ENCODE peak calls at places on chromosomes 2 and 18, in four cellular contexts. C, O, U and N are unnamed samples.

GRCh38 chr18:64094210-64094609 is 54.7 kb downstream of the LINC00305 start:
- DNase-seq in C (no peak), O (no peak), U (no peak), N (no peak)

GRCh38 chr2:169768262-169768995 is 30.2 kb upstream of the SSB start:
- DNase-seq in C (no peak), O (peak), U (peak), N (peak)

GRCh38 chr2:25268136-25268535 is 73.6 kb downstream of the DNMT3A start:
- DNase-seq in C (no peak), O (no peak), U (no peak), N (no peak)

GRCh38 chr2:239396881-239397681 is 3.7 kb downstream of the HDAC4 start:
- DNase-seq in C (no peak), O (peak), U (peak), N (peak)

GRCh38 chr2:57899898-57900297 is 146.7 kb upstream of the VRK2 start:
- DNase-seq in C (no peak), O (no peak), U (no peak), N (no peak)

GRCh38 chr2:23687713-23688112 is 239.2 kb downstream of the ATAD2B start:
- DNase-seq in C (no peak), O (no peak), U (no peak), N (no peak)

GRCh38 chr2:216216951-216217903 is 108.1 kb downstream of the XRCC5 start:
- DNase-seq in C (peak), O (no peak), U (no peak), N (no peak)

GRCh38 chr18:13268035-13268700 is 49.6 kb downstream of the LDLRAD4 start:
- DNase-seq in C (no peak), O (peak), U (no peak), N (no peak)

GRCh38 chr18:62781893-62782292 is 66.6 kb downstream of the PHLPP1 start:
- DNase-seq in C (peak), O (no peak), U (no peak), N (no peak)

GRCh38 chr2:209864716-209865295 is 93.2 kb downstream of the UNC80 start:
- DNase-seq in C (no peak), O (no peak), U (no peak), N (no peak)

GRCh38 chr2:75870133-75870532 is 159.4 kb upstream of the GCFC2 start:
- DNase-seq in C (no peak), O (no peak), U (no peak), N (no peak)

GRCh38 chr2:100365434-100365833 is 43.1 kb upstream of the LONRF2 start:
- DNase-seq in C (peak), O (no peak), U (no peak), N (no peak)

GRCh38 chr2:88258208-88258607 is 88.1 kb downstream of the THNSL2 start:
- DNase-seq in C (no peak), O (no peak), U (no peak), N (no peak)

GRCh38 chr2:129984426-129984825 is 5.0 kb downstream of the RAB6C start:
- DNase-seq in C (no peak), O (no peak), U (no peak), N (no peak)

GRCh38 chr18:35456181-35456850 is 41.4 kb downstream of the INO80C start:
- DNase-seq in C (peak), O (no peak), U (no peak), N (peak)

GRCh38 chr2:36530178-36530982 is 67.6 kb downstream of the FEZ2 start:
- DNase-seq in C (peak), O (no peak), U (no peak), N (no peak)

GRCh38 chr2:138183700-138184099 is 219.4 kb downstream of the HNMT start:
- DNase-seq in C (no peak), O (no peak), U (no peak), N (no peak)

GRCh38 chr2:192060161-192060560 is 134.6 kb downstream of the TMEFF2 start:
- DNase-seq in C (no peak), O (no peak), U (no peak), N (no peak)

GRCh38 chr2:230706966-230707365 is 5.7 kb upstream of the CAB39 start:
- DNase-seq in C (no peak), O (no peak), U (no peak), N (no peak)

GRCh38 chr2:112577756-112578155 is 6.7 kb upstream of the CHCHD5 start:
- DNase-seq in C (peak), O (no peak), U (no peak), N (no peak)

GRCh38 chr2:157246212-157247067 is 11.1 kb upstream of the GALNT5 start:
- DNase-seq in C (peak), O (no peak), U (no peak), N (no peak)

GRCh38 chr2:127389778-127390435 is 2.1 kb upstream of the MAP3K2 start:
- DNase-seq in C (no peak), O (no peak), U (peak), N (no peak)

GRCh38 chr18:23284629-23285028 is 149.3 kb downstream of the CABLES1 start:
- DNase-seq in C (no peak), O (no peak), U (no peak), N (no peak)

GRCh38 chr2:54065411-54065810 is 50.0 kb upstream of the ACYP2 start:
- DNase-seq in C (peak), O (no peak), U (no peak), N (no peak)

GRCh38 chr2:184598313-184599053 is at the start of gene ZNF804A:
- DNase-seq in C (peak), O (peak), U (peak), N (peak)

GRCh38 chr2:74516070-74516633 is 1.9 kb downstream of the TLX2 start:
- DNase-seq in C (peak), O (peak), U (peak), N (peak)

GRCh38 chr2:24920813-24921441 is 890 bp upstream of the ADCY3 start:
- DNase-seq in C (no peak), O (no peak), U (no peak), N (no peak)

GRCh38 chr2:8692783-8693768 is 11.2 kb downstream of the ID2 start:
- DNase-seq in C (no peak), O (peak), U (no peak), N (no peak)

GRCh38 chr2:221533299-221533698 is 38.8 kb downstream of the EPHA4 start:
- DNase-seq in C (no peak), O (no peak), U (no peak), N (no peak)

GRCh38 chr2:46331099-46331766 is 34.0 kb downstream of the EPAS1 start:
- DNase-seq in C (peak), O (no peak), U (no peak), N (no peak)

GRCh38 chr18:43350176-43350575 is 72.9 kb upstream of the SYT4 start:
- DNase-seq in C (no peak), O (no peak), U (no peak), N (no peak)

GRCh38 chr2:232245111-232245510 is 133.4 kb upstream of the ALPP start:
- DNase-seq in C (no peak), O (peak), U (no peak), N (no peak)

GRCh38 chr2:177989029-177989885 is 83.3 kb downstream of the PDE11A start:
- DNase-seq in C (no peak), O (no peak), U (no peak), N (no peak)

GRCh38 chr2:147223119-147223518 is 621.7 kb upstream of the ACVR2A start:
- DNase-seq in C (no peak), O (no peak), U (no peak), N (no peak)

GRCh38 chr2:164495491-164496223 is 125.6 kb downstream of the GRB14 start:
- DNase-seq in C (peak), O (no peak), U (no peak), N (no peak)

GRCh38 chr2:100793982-100794381 is 26.0 kb upstream of the NPAS2 start:
- DNase-seq in C (no peak), O (no peak), U (no peak), N (no peak)

GRCh38 chr2:162579986-162580385 is 236.1 kb downstream of the GCA start:
- DNase-seq in C (peak), O (no peak), U (no peak), N (no peak)

GRCh38 chr2:66439291-66440010 is 4.5 kb downstream of the MEIS1 start:
- DNase-seq in C (peak), O (no peak), U (no peak), N (peak)

GRCh38 chr2:171792922-171793580 is 101.0 kb downstream of the SLC25A12 start:
- DNase-seq in C (no peak), O (no peak), U (no peak), N (no peak)